ENCODE peak calls at places on chromosomes 16 and 17, in ten cellular contexts. O, Q, R, W, F, M, A, P, J and T are unnamed samples.

GRCh38 chr17:77129568-77130301 is 11.0 kb upstream of the SEC14L1 start:
- DNase-seq in M (no peak), W (no peak), R (peak), Q (no peak), O (no peak), J (no peak), A (peak), F (no peak), P (no peak), T (no peak)

GRCh38 chr17:47882247-47882646 is 13.8 kb upstream of the SP2 start:
- DNase-seq in O (peak), W (no peak), P (no peak), R (no peak), A (peak), J (no peak), Q (no peak), F (peak), M (peak), T (no peak)

GRCh38 chr16:67649494-67649931 is 4.6 kb downstream of the CARMIL2 start:
- DNase-seq in O (no peak), M (peak), Q (no peak), F (no peak), A (no peak), W (no peak), P (no peak), R (peak), J (no peak), T (peak)

GRCh38 chr16:2835638-2836493 is 5.8 kb downstream of the ZG16B start:
- DNase-seq in O (peak), P (no peak), W (no peak), F (peak), R (no peak), J (peak), Q (no peak), M (peak), A (peak), T (no peak)

GRCh38 chr17:79738643-79739042 is 7.9 kb downstream of the ENPP7 start:
- DNase-seq in M (no peak), A (no peak), Q (no peak), W (no peak), J (no peak), F (no peak), R (no peak), O (no peak), P (no peak), T (no peak)

GRCh38 chr17:34850023-34850422 is 111.2 kb downstream of the CCT6B start:
- DNase-seq in Q (no peak), F (no peak), M (peak), P (no peak), A (no peak), J (peak), W (no peak), O (no peak), R (no peak), T (no peak)

GRCh38 chr16:2148714-2149629 is 547 bp downstream of the RAB26 start:
- DNase-seq in R (peak), A (no peak), O (no peak), W (peak), Q (no peak), M (peak), P (no peak), F (peak), J (peak), T (no peak)

GRCh38 chr17:5121186-5121841 is 5.5 kb downstream of the USP6 start:
- DNase-seq in A (no peak), O (no peak), R (no peak), J (no peak), F (no peak), Q (no peak), W (no peak), P (no peak), M (no peak), T (no peak)

GRCh38 chr17:63881935-63882601 is at the start of gene GH2:
- DNase-seq in W (peak), Q (peak), M (peak), A (peak), R (peak), O (peak), P (no peak), J (peak), F (peak), T (peak)

GRCh38 chr17:83057793-83058477 is 21.5 kb upstream of the METRNL start:
- DNase-seq in R (peak), W (peak), M (no peak), F (no peak), O (no peak), A (no peak), J (no peak), P (no peak), Q (no peak), T (peak)

GRCh38 chr16:27323781-27324561 is 10.2 kb downstream of the IL4R start:
- DNase-seq in O (no peak), W (no peak), R (no peak), Q (no peak), A (no peak), P (no peak), M (no peak), F (no peak), J (no peak), T (no peak)

GRCh38 chr16:24036614-24037013 is 200.8 kb downstream of the PRKCB start:
- DNase-seq in J (peak), P (peak), W (peak), Q (peak), A (peak), M (peak), O (peak), F (peak), R (peak), T (peak)

GRCh38 chr16:842061-842476 is 41.5 kb upstream of the GNG13 start:
- DNase-seq in R (no peak), O (no peak), F (no peak), P (no peak), Q (no peak), A (peak), J (no peak), M (no peak), W (no peak), T (no peak)

GRCh38 chr16:31876955-31877828 is 3.6 kb downstream of the ZNF267 start:
- DNase-seq in W (peak), A (peak), J (peak), M (peak), P (no peak), Q (no peak), R (no peak), F (no peak), O (peak), T (no peak)

GRCh38 chr16:69494993-69495392 is 70.6 kb downstream of the CYB5B start:
- DNase-seq in M (peak), O (no peak), R (peak), Q (peak), W (no peak), F (peak), J (no peak), A (peak), P (no peak), T (no peak)

GRCh38 chr17:57021226-57021940 is 43.5 kb downstream of the SCPEP1 start:
- DNase-seq in P (no peak), Q (no peak), O (no peak), M (peak), W (peak), R (no peak), A (no peak), F (peak), J (no peak), T (no peak)

GRCh38 chr17:41546819-41547218 is 18.7 kb upstream of the KRT19 start:
- DNase-seq in A (no peak), M (no peak), F (no peak), P (no peak), Q (no peak), W (no peak), O (no peak), J (no peak), R (no peak), T (no peak)

GRCh38 chr16:2825049-2825742 is 4.9 kb upstream of the ZG16B start:
- DNase-seq in M (no peak), F (no peak), Q (no peak), J (no peak), W (no peak), O (no peak), R (no peak), A (no peak), P (no peak), T (no peak)

GRCh38 chr16:88635671-88636070 is 2.7 kb upstream of the IL17C start:
- DNase-seq in W (no peak), O (no peak), R (no peak), Q (no peak), P (no peak), M (no peak), F (no peak), A (no peak), J (no peak), T (no peak)

GRCh38 chr16:65740716-65741115 is 618.9 kb upstream of the CDH11 start:
- DNase-seq in W (no peak), A (no peak), Q (no peak), J (no peak), R (no peak), P (no peak), F (no peak), O (no peak), M (peak), T (no peak)

GRCh38 chr17:69047368-69048263 is 13.1 kb downstream of the ABCA9 start:
- DNase-seq in R (no peak), F (peak), J (peak), P (no peak), Q (no peak), A (peak), O (peak), M (peak), W (peak), T (no peak)

GRCh38 chr16:523097-523741 is 4.3 kb upstream of the CAPN15 start:
- DNase-seq in W (no peak), Q (no peak), O (no peak), J (no peak), M (no peak), F (no peak), P (no peak), R (no peak), A (no peak), T (no peak)

GRCh38 chr16:20538181-20538580 is 38.0 kb downstream of the ACSM2B start:
- DNase-seq in F (no peak), M (no peak), Q (no peak), P (no peak), J (no peak), O (no peak), R (no peak), W (no peak), A (no peak), T (no peak)

GRCh38 chr17:40818733-40819527 is 3.5 kb downstream of the KRT10 start:
- DNase-seq in P (peak), O (peak), W (peak), J (peak), F (peak), M (peak), R (peak), A (peak), Q (peak), T (peak)

DNA sequence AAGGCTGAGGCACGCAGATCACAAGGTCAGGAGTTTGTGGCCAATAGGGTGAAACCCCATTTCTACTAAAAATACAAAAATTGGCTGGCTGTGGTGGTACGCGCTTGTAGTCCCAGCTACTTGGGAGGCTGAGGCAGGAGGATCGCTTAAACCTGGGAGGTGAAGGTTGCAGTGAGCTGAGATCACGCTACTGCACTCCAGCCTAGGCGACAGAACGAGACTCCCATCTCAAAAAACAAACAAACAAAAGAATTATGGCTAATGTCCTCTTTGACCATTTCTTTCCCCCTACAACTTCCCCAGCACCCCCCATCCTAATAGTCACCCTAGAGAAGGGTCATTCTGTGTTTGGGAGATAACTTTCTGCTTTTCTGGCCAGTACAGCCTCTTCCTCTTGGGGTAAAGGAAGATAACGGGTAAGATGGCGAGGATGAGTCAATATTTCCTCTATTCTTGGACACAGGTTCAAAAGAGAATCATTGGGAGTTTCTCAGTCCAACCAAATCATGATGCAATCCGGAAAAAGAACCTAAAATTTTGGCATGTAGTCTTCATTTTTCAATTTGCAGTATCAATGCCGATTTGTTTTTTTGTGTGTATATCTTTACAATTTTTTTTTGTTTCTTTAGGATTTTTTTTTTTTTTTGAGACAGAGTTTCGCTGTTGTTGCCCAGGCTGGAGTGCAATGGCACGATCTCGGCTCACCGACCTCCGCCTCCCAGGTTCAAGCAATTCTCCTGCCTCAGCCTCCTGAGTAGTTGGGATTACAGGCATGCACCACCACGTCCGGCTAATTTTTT is 107.6 kb upstream of the MED13 start:
- DNase-seq in J (no peak), F (no peak), A (peak), O (no peak), Q (no peak), W (no peak), P (no peak), M (peak), R (no peak), T (no peak)
- TF ChIP-seq CTCF in J (no peak), F (no peak), A (no peak), O (no peak), Q (no peak), W (no peak), P (no peak), M (no peak), R (no peak), T (no peak)

GRCh38 chr16:48261569-48261968 is 14.2 kb upstream of the ABCC11 start:
- DNase-seq in W (no peak), F (no peak), M (no peak), P (no peak), R (no peak), J (no peak), O (no peak), A (no peak), Q (no peak), T (no peak)
- TF ChIP-seq CTCF in W (no peak), F (no peak), M (no peak), P (no peak), R (no peak), J (no peak), O (no peak), A (no peak), Q (no peak), T (no peak)

DNA sequence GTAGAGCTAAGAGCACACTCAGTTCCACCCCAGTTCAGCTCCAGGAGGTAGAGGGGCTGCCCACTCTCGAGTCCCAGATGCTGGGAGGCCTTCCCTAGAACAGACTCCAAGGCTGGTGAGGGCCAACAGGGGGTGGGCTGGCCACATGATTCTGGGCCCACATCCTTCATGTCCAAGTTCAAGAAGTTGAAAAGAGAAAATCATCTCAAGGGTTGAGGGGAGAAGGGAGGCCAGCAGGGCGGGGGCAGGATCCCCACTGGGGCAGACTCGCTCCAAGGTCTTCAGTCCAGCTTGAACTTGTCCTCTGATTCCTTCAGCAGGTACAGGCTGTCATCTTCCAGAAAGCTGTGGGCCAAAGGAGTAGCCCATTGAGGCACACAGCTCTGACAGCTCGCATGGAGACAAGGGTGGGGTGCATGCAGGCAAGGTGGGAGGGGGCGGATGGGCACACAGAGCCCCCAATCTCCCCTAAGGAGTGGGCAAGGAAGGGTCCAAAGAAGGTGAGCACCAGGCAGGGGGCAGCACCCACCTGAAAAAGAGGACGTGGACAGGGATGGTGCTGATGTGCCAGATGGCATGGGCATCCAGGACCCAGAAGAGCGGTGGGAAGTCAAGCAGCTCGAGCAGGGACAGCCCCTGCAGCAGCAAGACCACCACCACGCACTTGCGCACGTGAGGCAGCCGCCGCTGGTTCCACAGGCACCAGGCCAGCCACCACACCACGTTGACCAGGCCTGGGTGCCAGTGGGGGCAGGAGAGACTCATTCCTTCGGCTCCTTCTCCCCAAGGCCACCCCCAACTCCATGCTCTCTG is 4.5 kb downstream of the PNMT start:
- DNase-seq in F (no peak), R (no peak), Q (no peak), O (no peak), J (no peak), A (no peak), W (no peak), P (no peak), M (no peak), T (no peak)
- TF ChIP-seq CTCF in F (peak), R (no peak), Q (no peak), O (peak), J (no peak), A (no peak), W (no peak), P (peak), M (no peak), T (peak)

GRCh38 chr17:1644493-1645206 is 882 bp downstream of the SCARF1 start:
- DNase-seq in F (no peak), O (peak), J (no peak), A (no peak), Q (no peak), W (no peak), P (no peak), M (peak), R (no peak), T (no peak)

GRCh38 chr17:1643999-1644492 is 1.5 kb downstream of the SCARF1 start:
- DNase-seq in J (no peak), R (no peak), F (no peak), A (no peak), P (no peak), W (peak), M (no peak), O (no peak), Q (no peak), T (no peak)

GRCh38 chr17:1641065-1641403 is 4.5 kb downstream of the SCARF1 start:
- DNase-seq in P (no peak), W (no peak), A (no peak), Q (no peak), O (no peak), F (no peak), R (no peak), J (no peak), M (no peak), T (no peak)

GRCh38 chr17:1645207-1646171 is at the start of gene SCARF1:
- DNase-seq in J (no peak), Q (no peak), O (no peak), F (no peak), W (peak), R (no peak), M (no peak), A (no peak), P (no peak), T (peak)

DNA sequence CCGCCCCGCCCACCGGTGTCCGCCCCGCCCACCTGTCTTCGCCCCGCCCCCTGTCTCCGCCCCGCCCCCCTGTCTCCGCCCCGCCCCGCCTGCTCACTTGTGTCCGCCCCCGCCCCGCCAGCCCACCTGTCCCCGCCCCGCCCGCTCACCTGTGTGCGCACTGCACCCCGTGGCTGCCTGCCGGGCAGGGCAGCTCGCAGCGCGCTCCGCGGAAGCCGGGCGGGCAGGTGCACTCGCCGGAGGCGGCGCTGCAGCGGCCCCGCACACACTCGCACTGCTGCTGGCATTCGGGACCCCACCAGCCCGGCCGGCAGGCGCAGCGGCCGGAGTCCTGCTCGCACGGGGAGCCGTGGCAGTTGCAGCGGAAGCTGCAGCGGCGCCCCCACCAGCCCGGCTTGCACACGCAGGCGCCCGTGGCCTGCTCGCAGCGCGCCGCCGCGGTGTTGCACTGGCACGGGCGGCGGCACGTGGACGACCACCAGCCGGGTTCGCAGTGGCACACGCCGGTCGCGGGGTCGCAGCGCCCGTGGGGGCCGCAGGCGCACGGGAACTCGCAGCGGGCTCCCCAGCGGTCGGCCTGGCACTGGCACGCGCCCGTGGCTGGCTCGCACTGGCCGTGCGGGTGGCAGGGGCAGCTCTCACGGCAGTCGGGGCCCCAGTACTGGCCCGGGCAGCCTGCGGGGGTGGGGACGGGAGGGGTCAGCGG is 2.1 kb downstream of the SCARF1 start:
- DNase-seq in O (no peak), Q (no peak), P (no peak), F (peak), R (peak), M (peak), J (peak), W (peak), A (no peak), T (peak)
- TF ChIP-seq CTCF in O (peak), Q (peak), P (no peak), F (no peak), R (peak), M (no peak), J (peak), W (peak), A (no peak), T (peak)